ENCODE peak calls at places on chromosome 2, in four cellular contexts. One of them, this sample, is unnamed.

GRCh38 chr2:162067596-162067995 is 6.4 kb downstream of the DPP4 start:
- DNase-seq in ovary: no peak
- DNase-seq in fibroblast of villous mesenchyme: no peak
- DNase-seq in CD8-positive, alpha-beta memory T cell: no peak
- DNase-seq in this sample: no peak

GRCh38 chr2:193074933-193075332 is 880.2 kb upstream of the TMEFF2 start:
- DNase-seq in ovary: no peak
- DNase-seq in fibroblast of villous mesenchyme: no peak
- DNase-seq in CD8-positive, alpha-beta memory T cell: no peak
- DNase-seq in this sample: no peak

GRCh38 chr2:12155308-12156061 is 409.1 kb downstream of the LPIN1 start:
- DNase-seq in ovary: no peak
- DNase-seq in fibroblast of villous mesenchyme: peak
- DNase-seq in CD8-positive, alpha-beta memory T cell: no peak
- DNase-seq in this sample: no peak

GRCh38 chr2:171172980-171173542 is 12.4 kb upstream of the TLK1 start:
- DNase-seq in ovary: no peak
- DNase-seq in fibroblast of villous mesenchyme: peak
- DNase-seq in CD8-positive, alpha-beta memory T cell: no peak
- DNase-seq in this sample: no peak

GRCh38 chr2:205058409-205058808 is 513.1 kb downstream of the PARD3B start:
- DNase-seq in ovary: no peak
- DNase-seq in fibroblast of villous mesenchyme: no peak
- DNase-seq in CD8-positive, alpha-beta memory T cell: no peak
- DNase-seq in this sample: no peak

GRCh38 chr2:237563816-237564215 is 2.6 kb upstream of the PRLH start:
- DNase-seq in ovary: peak
- DNase-seq in fibroblast of villous mesenchyme: peak
- DNase-seq in CD8-positive, alpha-beta memory T cell: no peak
- DNase-seq in this sample: no peak

GRCh38 chr2:27118525-27119329 is at the start of gene CGREF1:
- DNase-seq in ovary: no peak
- DNase-seq in fibroblast of villous mesenchyme: no peak
- DNase-seq in CD8-positive, alpha-beta memory T cell: no peak
- DNase-seq in this sample: no peak

GRCh38 chr2:46117379-46117778 is 179.8 kb upstream of the EPAS1 start:
- DNase-seq in ovary: no peak
- DNase-seq in fibroblast of villous mesenchyme: peak
- DNase-seq in CD8-positive, alpha-beta memory T cell: no peak
- DNase-seq in this sample: no peak

GRCh38 chr2:193556766-193557470 is 1362.2 kb upstream of the TMEFF2 start:
- DNase-seq in ovary: no peak
- DNase-seq in fibroblast of villous mesenchyme: no peak
- DNase-seq in CD8-positive, alpha-beta memory T cell: no peak
- DNase-seq in this sample: no peak

GRCh38 chr2:128363991-128364390 is 45.3 kb upstream of the HS6ST1 start:
- DNase-seq in ovary: no peak
- DNase-seq in fibroblast of villous mesenchyme: no peak
- DNase-seq in CD8-positive, alpha-beta memory T cell: peak
- DNase-seq in this sample: no peak

DNA sequence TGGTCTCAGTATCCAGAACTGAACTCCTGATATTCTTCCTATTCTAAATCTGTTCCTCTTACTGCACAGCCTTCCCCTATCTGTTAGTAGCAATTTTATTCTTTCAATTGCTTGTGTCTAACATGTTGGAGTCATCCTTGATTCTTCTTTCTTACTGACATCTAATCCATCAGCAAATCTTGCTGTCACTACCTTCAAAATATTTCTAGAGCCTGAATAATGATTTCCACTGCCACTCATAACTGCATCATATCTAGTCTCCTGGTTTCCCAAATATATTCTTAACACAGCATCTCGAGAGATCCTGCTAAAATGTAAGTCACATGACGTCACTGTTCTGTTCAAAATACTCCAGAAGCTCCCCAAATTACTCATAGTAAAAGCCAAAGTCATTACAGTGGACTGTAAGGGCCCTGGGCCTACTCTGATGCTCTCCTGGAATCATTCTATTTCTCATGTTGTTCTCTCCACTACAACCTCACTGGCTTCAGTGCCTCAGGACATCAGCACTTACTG is 95.2 kb downstream of the THSD7B start:
- DNase-seq in ovary: no peak
- DNase-seq in fibroblast of villous mesenchyme: no peak
- DNase-seq in CD8-positive, alpha-beta memory T cell: no peak
- DNase-seq in this sample: no peak
- H3K4me3 ChIP-seq in ovary: no peak
- H3K4me3 ChIP-seq in fibroblast of villous mesenchyme: no peak
- H3K4me3 ChIP-seq in CD8-positive, alpha-beta memory T cell: no peak
- H3K4me3 ChIP-seq in this sample: no peak

GRCh38 chr2:109176489-109176888 is 47.5 kb downstream of the SH3RF3 start:
- DNase-seq in ovary: no peak
- DNase-seq in fibroblast of villous mesenchyme: no peak
- DNase-seq in CD8-positive, alpha-beta memory T cell: no peak
- DNase-seq in this sample: no peak
- H3K4me3 ChIP-seq in ovary: no peak
- H3K4me3 ChIP-seq in fibroblast of villous mesenchyme: no peak
- H3K4me3 ChIP-seq in CD8-positive, alpha-beta memory T cell: no peak
- H3K4me3 ChIP-seq in this sample: no peak

GRCh38 chr2:74552914-74553811 is 579 bp downstream of the LOXL3 start:
- DNase-seq in ovary: peak
- DNase-seq in fibroblast of villous mesenchyme: no peak
- DNase-seq in CD8-positive, alpha-beta memory T cell: no peak
- DNase-seq in this sample: no peak
- H3K4me3 ChIP-seq in ovary: peak
- H3K4me3 ChIP-seq in fibroblast of villous mesenchyme: peak
- H3K4me3 ChIP-seq in CD8-positive, alpha-beta memory T cell: no peak
- H3K4me3 ChIP-seq in this sample: no peak

DNA sequence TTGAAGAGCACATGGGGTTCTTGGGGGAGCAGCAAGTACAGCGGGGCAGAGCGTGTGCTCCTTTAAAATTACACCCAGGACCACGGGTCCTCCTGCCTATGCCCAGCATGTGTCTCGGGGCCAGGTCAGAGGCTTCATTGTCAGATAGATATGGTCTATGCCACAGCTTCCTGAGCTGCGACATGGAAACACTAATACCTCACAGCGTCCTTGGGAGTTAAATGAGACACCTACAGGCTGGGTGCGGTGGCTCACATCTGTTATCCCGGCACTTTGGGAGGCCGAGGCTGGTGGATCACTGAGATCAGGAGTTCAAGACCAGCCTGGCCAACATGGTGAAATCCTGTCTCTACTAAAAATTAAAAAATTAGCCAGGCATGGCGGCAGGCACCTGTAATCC is 110.8 kb upstream of the ATL2 start:
- DNase-seq in ovary: no peak
- DNase-seq in fibroblast of villous mesenchyme: no peak
- DNase-seq in CD8-positive, alpha-beta memory T cell: no peak
- DNase-seq in this sample: no peak
- H3K4me3 ChIP-seq in ovary: no peak
- H3K4me3 ChIP-seq in fibroblast of villous mesenchyme: no peak
- H3K4me3 ChIP-seq in CD8-positive, alpha-beta memory T cell: no peak
- H3K4me3 ChIP-seq in this sample: no peak

DNA sequence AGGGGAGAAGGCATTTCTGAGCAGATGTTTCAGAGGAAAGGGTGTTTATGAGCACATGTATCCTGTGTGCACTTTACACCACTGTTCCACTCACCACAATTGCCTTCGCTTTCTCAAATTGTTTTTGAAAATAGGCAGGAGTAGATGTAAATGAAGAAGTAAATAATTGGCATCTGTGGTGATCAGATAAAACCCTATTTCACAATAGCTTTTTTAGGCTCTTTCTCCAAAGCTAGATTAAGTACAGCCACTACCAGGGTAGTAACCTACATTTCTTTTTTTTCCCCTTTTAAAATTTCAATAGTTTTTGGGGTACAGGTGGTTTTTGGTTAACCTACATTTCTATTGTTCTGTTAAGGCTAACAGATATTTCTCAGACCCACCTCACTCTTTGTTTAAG is 40.6 kb downstream of the TMEM178A start:
- DNase-seq in ovary: no peak
- DNase-seq in fibroblast of villous mesenchyme: no peak
- DNase-seq in CD8-positive, alpha-beta memory T cell: no peak
- DNase-seq in this sample: no peak
- H3K4me3 ChIP-seq in ovary: no peak
- H3K4me3 ChIP-seq in fibroblast of villous mesenchyme: no peak
- H3K4me3 ChIP-seq in CD8-positive, alpha-beta memory T cell: no peak
- H3K4me3 ChIP-seq in this sample: no peak

GRCh38 chr2:178328037-178328436 is 122.9 kb downstream of the PRKRA start:
- DNase-seq in ovary: no peak
- DNase-seq in fibroblast of villous mesenchyme: no peak
- DNase-seq in CD8-positive, alpha-beta memory T cell: no peak
- DNase-seq in this sample: no peak

GRCh38 chr2:178324072-178324471 is 126.9 kb downstream of the PRKRA start:
- DNase-seq in ovary: peak
- DNase-seq in fibroblast of villous mesenchyme: no peak
- DNase-seq in CD8-positive, alpha-beta memory T cell: no peak
- DNase-seq in this sample: no peak

GRCh38 chr2:178325268-178325667 is 125.7 kb downstream of the PRKRA start:
- DNase-seq in ovary: no peak
- DNase-seq in fibroblast of villous mesenchyme: no peak
- DNase-seq in CD8-positive, alpha-beta memory T cell: no peak
- DNase-seq in this sample: no peak

GRCh38 chr2:178330175-178331021 is 120.6 kb downstream of the PRKRA start:
- DNase-seq in ovary: no peak
- DNase-seq in fibroblast of villous mesenchyme: no peak
- DNase-seq in CD8-positive, alpha-beta memory T cell: no peak
- DNase-seq in this sample: no peak

GRCh38 chr2:178327516-178327915 is 123.5 kb downstream of the PRKRA start:
- DNase-seq in ovary: no peak
- DNase-seq in fibroblast of villous mesenchyme: no peak
- DNase-seq in CD8-positive, alpha-beta memory T cell: no peak
- DNase-seq in this sample: no peak
- H3K4me3 ChIP-seq in ovary: no peak
- H3K4me3 ChIP-seq in fibroblast of villous mesenchyme: no peak
- H3K4me3 ChIP-seq in CD8-positive, alpha-beta memory T cell: no peak
- H3K4me3 ChIP-seq in this sample: no peak

GRCh38 chr2:143901185-143901842 is 618.6 kb downstream of the ZEB2 start:
- DNase-seq in ovary: no peak
- DNase-seq in fibroblast of villous mesenchyme: peak
- DNase-seq in CD8-positive, alpha-beta memory T cell: no peak
- DNase-seq in this sample: no peak
- H3K4me3 ChIP-seq in ovary: no peak
- H3K4me3 ChIP-seq in fibroblast of villous mesenchyme: peak
- H3K4me3 ChIP-seq in CD8-positive, alpha-beta memory T cell: no peak
- H3K4me3 ChIP-seq in this sample: no peak

GRCh38 chr2:73112026-73112912 is 479 bp downstream of the RAB11FIP5 start:
- DNase-seq in ovary: peak
- DNase-seq in fibroblast of villous mesenchyme: peak
- DNase-seq in CD8-positive, alpha-beta memory T cell: no peak
- DNase-seq in this sample: no peak

GRCh38 chr2:73111300-73112025 is 1.3 kb downstream of the RAB11FIP5 start:
- DNase-seq in ovary: no peak
- DNase-seq in fibroblast of villous mesenchyme: peak
- DNase-seq in CD8-positive, alpha-beta memory T cell: no peak
- DNase-seq in this sample: no peak

GRCh38 chr2:73112913-73113633 is at the start of gene RAB11FIP5:
- DNase-seq in ovary: peak
- DNase-seq in fibroblast of villous mesenchyme: peak
- DNase-seq in CD8-positive, alpha-beta memory T cell: peak
- DNase-seq in this sample: peak

GRCh38 chr2:73114273-73114867 is 1.6 kb upstream of the RAB11FIP5 start:
- DNase-seq in ovary: no peak
- DNase-seq in fibroblast of villous mesenchyme: no peak
- DNase-seq in CD8-positive, alpha-beta memory T cell: no peak
- DNase-seq in this sample: no peak

DNA sequence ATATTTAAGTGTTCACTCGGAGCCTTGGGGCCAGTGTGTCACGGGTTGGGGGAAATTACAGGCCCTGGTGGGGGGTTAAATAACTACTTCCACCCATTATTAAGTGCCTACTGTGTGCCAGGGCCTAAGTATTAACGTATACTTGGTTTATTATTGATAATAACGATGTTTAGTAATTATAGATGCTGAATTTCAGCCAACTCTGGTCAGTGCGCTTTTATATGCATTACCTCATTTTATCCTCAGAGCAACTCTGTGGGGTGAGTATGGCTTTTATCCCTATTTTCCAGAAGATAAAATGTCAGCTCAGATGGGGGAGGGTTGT is 848 bp upstream of the RAB11FIP5 start:
- DNase-seq in ovary: no peak
- DNase-seq in fibroblast of villous mesenchyme: no peak
- DNase-seq in CD8-positive, alpha-beta memory T cell: no peak
- DNase-seq in this sample: no peak
- H3K4me3 ChIP-seq in ovary: peak
- H3K4me3 ChIP-seq in fibroblast of villous mesenchyme: peak
- H3K4me3 ChIP-seq in CD8-positive, alpha-beta memory T cell: peak
- H3K4me3 ChIP-seq in this sample: peak

GRCh38 chr2:229486673-229487072 is 215.6 kb upstream of the PID1 start:
- DNase-seq in ovary: no peak
- DNase-seq in fibroblast of villous mesenchyme: no peak
- DNase-seq in CD8-positive, alpha-beta memory T cell: no peak
- DNase-seq in this sample: no peak
- H3K4me3 ChIP-seq in ovary: no peak
- H3K4me3 ChIP-seq in fibroblast of villous mesenchyme: no peak
- H3K4me3 ChIP-seq in CD8-positive, alpha-beta memory T cell: no peak
- H3K4me3 ChIP-seq in this sample: no peak